ENCODE peak calls at places on chromosomes 7 and 10, in five cellular contexts. One of them, this sample, is unnamed.

GRCh38 chr7:111788426-111788825 is 226.1 kb upstream of the IMMP2L start:
- DNase-seq in K562: no peak
- DNase-seq in HepG2: no peak
- DNase-seq in GM12878: no peak
- DNase-seq in H1: no peak
- DNase-seq in this sample: peak; percentile 9

GRCh38 chr7:106868364-106868763 is 3.3 kb downstream of the PIK3CG start:
- DNase-seq in H1: no peak
- DNase-seq in K562: no peak
- DNase-seq in HepG2: no peak
- DNase-seq in GM12878: no peak
- DNase-seq in this sample: no peak

GRCh38 chr7:130994378-130995115 is 260.5 kb upstream of the KLF14 start:
- DNase-seq in H1: no peak
- DNase-seq in K562: no peak
- DNase-seq in HepG2: no peak
- DNase-seq in GM12878: no peak
- DNase-seq in this sample: peak; percentile 24

GRCh38 chr7:151711435-151711872 is 165.5 kb downstream of the PRKAG2 start:
- DNase-seq in K562: no peak
- DNase-seq in HepG2: no peak
- DNase-seq in H1: no peak
- DNase-seq in GM12878: no peak
- DNase-seq in this sample: no peak

GRCh38 chr10:8738987-8739386 is 684.5 kb downstream of the GATA3 start:
- DNase-seq in HepG2: no peak
- DNase-seq in GM12878: no peak
- DNase-seq in K562: no peak
- DNase-seq in H1: no peak
- DNase-seq in this sample: peak; percentile 1

GRCh38 chr7:37908221-37908788 is 8.3 kb downstream of the SFRP4 start:
- DNase-seq in HepG2: no peak
- DNase-seq in K562: no peak
- DNase-seq in H1: no peak
- DNase-seq in GM12878: no peak
- DNase-seq in this sample: no peak

GRCh38 chr10:10870523-10871241 is 147.0 kb upstream of the CELF2 start:
- DNase-seq in GM12878: peak; percentile 8
- DNase-seq in HepG2: no peak
- DNase-seq in H1: no peak
- DNase-seq in K562: no peak
- DNase-seq in this sample: peak; percentile 8

GRCh38 chr7:12949060-12950045 is 261.9 kb downstream of the ARL4A start:
- DNase-seq in GM12878: no peak
- DNase-seq in HepG2: peak; percentile 60
- DNase-seq in H1: no peak
- DNase-seq in K562: no peak
- DNase-seq in this sample: no peak

GRCh38 chr10:110056822-110057221 is 49.0 kb downstream of the ADD3 start:
- DNase-seq in HepG2: no peak
- DNase-seq in H1: no peak
- DNase-seq in K562: no peak
- DNase-seq in GM12878: no peak
- DNase-seq in this sample: no peak

GRCh38 chr7:114889646-114890285 is 32.1 kb upstream of the MDFIC start:
- DNase-seq in K562: no peak
- DNase-seq in GM12878: no peak
- DNase-seq in H1: no peak
- DNase-seq in HepG2: peak; percentile 1
- DNase-seq in this sample: peak; percentile 5

GRCh38 chr10:124354411-124355382 is 64.0 kb downstream of the OAT start:
- DNase-seq in GM12878: no peak
- DNase-seq in HepG2: peak; percentile 75
- DNase-seq in H1: no peak
- DNase-seq in K562: peak; percentile 69
- DNase-seq in this sample: peak; percentile 27

GRCh38 chr7:73703985-73704639 is 15.4 kb downstream of the STX1A start:
- DNase-seq in K562: peak; percentile 94
- DNase-seq in HepG2: no peak
- DNase-seq in GM12878: no peak
- DNase-seq in H1: peak; percentile 81
- DNase-seq in this sample: peak; percentile 91

GRCh38 chr10:22043327-22043633 is 39.8 kb upstream of the DNAJC1 start:
- DNase-seq in K562: no peak
- DNase-seq in H1: no peak
- DNase-seq in HepG2: no peak
- DNase-seq in GM12878: no peak
- DNase-seq in this sample: no peak

GRCh38 chr10:112461029-112461887 is 14.2 kb downstream of the VTI1A start:
- DNase-seq in H1: no peak
- DNase-seq in K562: no peak
- DNase-seq in GM12878: no peak
- DNase-seq in HepG2: no peak
- DNase-seq in this sample: no peak

GRCh38 chr10:62231371-62231770 is 37.3 kb downstream of the RTKN2 start:
- DNase-seq in K562: no peak
- DNase-seq in HepG2: peak; percentile 6
- DNase-seq in H1: no peak
- DNase-seq in GM12878: no peak
- DNase-seq in this sample: no peak

GRCh38 chr10:30993155-30993554 is 38.5 kb downstream of the ZNF438 start:
- DNase-seq in GM12878: no peak
- DNase-seq in K562: no peak
- DNase-seq in H1: no peak
- DNase-seq in HepG2: no peak
- DNase-seq in this sample: no peak

GRCh38 chr10:112649492-112650152 is 202.6 kb downstream of the VTI1A start:
- DNase-seq in H1: no peak
- DNase-seq in K562: no peak
- DNase-seq in GM12878: no peak
- DNase-seq in HepG2: no peak
- DNase-seq in this sample: no peak

GRCh38 chr7:49774459-49775064 is 1.1 kb downstream of the VWC2 start:
- DNase-seq in GM12878: no peak
- DNase-seq in H1: peak; percentile 72
- DNase-seq in HepG2: no peak
- DNase-seq in K562: no peak
- DNase-seq in this sample: peak; percentile 70

GRCh38 chr7:102260856-102261255 is 25.8 kb upstream of the SH2B2 start:
- DNase-seq in K562: no peak
- DNase-seq in HepG2: no peak
- DNase-seq in H1: no peak
- DNase-seq in GM12878: no peak
- DNase-seq in this sample: peak; percentile 57

GRCh38 chr7:37323912-37324430 is 124.7 kb downstream of the ELMO1 start:
- DNase-seq in GM12878: no peak
- DNase-seq in K562: no peak
- DNase-seq in H1: no peak
- DNase-seq in HepG2: no peak
- DNase-seq in this sample: no peak

GRCh38 chr10:3738855-3739350 is 46.1 kb downstream of the KLF6 start:
- DNase-seq in H1: no peak
- DNase-seq in GM12878: no peak
- DNase-seq in HepG2: no peak
- DNase-seq in K562: no peak
- DNase-seq in this sample: no peak

GRCh38 chr7:112205348-112206237 is 606 bp downstream of the DOCK4 start:
- DNase-seq in H1: peak; percentile 77
- DNase-seq in K562: peak; percentile 34
- DNase-seq in HepG2: peak; percentile 48
- DNase-seq in GM12878: no peak
- DNase-seq in this sample: peak; percentile 85

GRCh38 chr7:70458195-70458695 is 673.7 kb upstream of the GALNT17 start:
- DNase-seq in H1: no peak
- DNase-seq in GM12878: no peak
- DNase-seq in HepG2: no peak
- DNase-seq in K562: no peak
- DNase-seq in this sample: no peak

GRCh38 chr10:76285012-76285411 is 853.6 kb downstream of the LRMDA start:
- DNase-seq in K562: no peak
- DNase-seq in H1: no peak
- DNase-seq in GM12878: no peak
- DNase-seq in HepG2: peak; percentile 6
- DNase-seq in this sample: no peak

DNA sequence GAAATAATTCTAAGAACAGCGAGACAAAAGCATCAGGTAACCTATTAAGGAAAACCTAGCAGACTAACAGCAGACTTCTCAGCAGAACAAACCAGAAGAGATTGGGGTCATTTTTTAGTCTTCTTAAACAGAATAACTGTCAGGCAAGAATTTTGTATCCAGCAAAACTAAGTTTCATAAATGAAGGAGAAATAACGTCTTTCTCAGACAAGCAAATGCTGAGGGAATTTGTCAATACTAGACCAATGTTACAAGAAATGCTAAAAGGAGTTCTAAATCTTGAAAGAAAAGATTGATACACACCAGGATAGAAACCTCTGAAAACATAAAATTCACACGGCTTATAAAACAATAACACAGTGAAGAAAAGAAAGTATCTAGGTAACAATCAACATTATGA is 22.6 kb downstream of the BICC1 start:
- DNase-seq in H1: no peak
- DNase-seq in K562: no peak
- DNase-seq in GM12878: no peak
- DNase-seq in HepG2: no peak
- DNase-seq in this sample: no peak
- H2AFZ ChIP-seq in H1: no peak overlapping the region
- H2AFZ ChIP-seq in K562: no peak overlapping the region
- H2AFZ ChIP-seq in GM12878: no peak overlapping the region
- H2AFZ ChIP-seq in HepG2: no peak overlapping the region
- H2AFZ ChIP-seq in this sample: no peak overlapping the region

GRCh38 chr10:85648279-85648754 is 718.3 kb downstream of the GRID1 start:
- DNase-seq in K562: no peak
- DNase-seq in GM12878: no peak
- DNase-seq in H1: no peak
- DNase-seq in HepG2: no peak
- DNase-seq in this sample: no peak
- TF ChIP-seq CREB1 in K562: no peak
- TF ChIP-seq CREB1 in GM12878: no peak
- TF ChIP-seq CREB1 in H1: no peak
- TF ChIP-seq CREB1 in HepG2: no peak
- TF ChIP-seq CREB1 in this sample: no peak

GRCh38 chr10:69394020-69394419 is 22.7 kb downstream of the TACR2 start:
- DNase-seq in K562: no peak
- DNase-seq in GM12878: no peak
- DNase-seq in HepG2: no peak
- DNase-seq in H1: no peak
- DNase-seq in this sample: no peak
- H3K27ac ChIP-seq in K562: no peak overlapping the region
- H3K27ac ChIP-seq in GM12878: no peak overlapping the region
- H3K27ac ChIP-seq in HepG2: no peak overlapping the region
- H3K27ac ChIP-seq in H1: no peak overlapping the region
- H3K27ac ChIP-seq in this sample: peak overlapping the region; percentile 59

DNA sequence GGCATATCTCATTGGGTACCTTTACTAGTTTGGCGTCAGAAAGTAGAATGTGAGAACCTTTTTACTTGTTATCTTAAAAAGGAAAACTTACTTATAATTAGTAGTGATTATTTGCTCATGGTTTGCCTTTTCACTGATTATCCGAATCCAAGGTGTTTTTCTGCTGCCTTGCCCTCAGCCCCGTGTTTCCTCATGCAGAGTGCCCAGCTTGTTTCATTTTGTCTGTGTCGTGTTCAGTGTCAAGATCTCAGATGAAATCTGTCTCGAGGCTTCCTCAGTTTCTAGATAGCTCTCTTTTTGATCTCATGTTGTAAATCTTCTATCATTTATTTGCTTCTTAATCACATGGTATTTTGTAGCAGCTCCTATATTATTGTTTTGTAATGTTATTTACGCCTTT is 30.1 kb downstream of the RPA3 start:
- DNase-seq in K562: no peak
- DNase-seq in HepG2: no peak
- DNase-seq in GM12878: no peak
- DNase-seq in H1: no peak
- DNase-seq in this sample: no peak
- H2AFZ ChIP-seq in K562: no peak overlapping the region
- H2AFZ ChIP-seq in HepG2: no peak overlapping the region
- H2AFZ ChIP-seq in GM12878: no peak overlapping the region
- H2AFZ ChIP-seq in H1: no peak overlapping the region
- H2AFZ ChIP-seq in this sample: no peak overlapping the region

GRCh38 chr10:102614888-102615287 is 29.4 kb upstream of the TRIM8 start:
- DNase-seq in GM12878: no peak
- DNase-seq in H1: no peak
- DNase-seq in HepG2: no peak
- DNase-seq in K562: no peak
- DNase-seq in this sample: no peak

GRCh38 chr10:102613286-102613685 is 31.0 kb upstream of the TRIM8 start:
- DNase-seq in K562: no peak
- DNase-seq in H1: no peak
- DNase-seq in GM12878: no peak
- DNase-seq in HepG2: no peak
- DNase-seq in this sample: no peak

GRCh38 chr10:102615361-102615760 is 28.9 kb upstream of the TRIM8 start:
- DNase-seq in K562: peak; percentile 67
- DNase-seq in HepG2: no peak
- DNase-seq in GM12878: no peak
- DNase-seq in H1: peak; percentile 86
- DNase-seq in this sample: peak; percentile 80

GRCh38 chr10:102612964-102613275 is 31.4 kb upstream of the TRIM8 start:
- DNase-seq in H1: no peak
- DNase-seq in GM12878: no peak
- DNase-seq in HepG2: no peak
- DNase-seq in K562: no peak
- DNase-seq in this sample: no peak

GRCh38 chr10:102613761-102614160 is 30.5 kb upstream of the TRIM8 start:
- DNase-seq in H1: no peak
- DNase-seq in HepG2: no peak
- DNase-seq in K562: no peak
- DNase-seq in GM12878: no peak
- DNase-seq in this sample: no peak
- TF ChIP-seq CREB1 in H1: no peak
- TF ChIP-seq CREB1 in HepG2: no peak
- TF ChIP-seq CREB1 in K562: no peak
- TF ChIP-seq CREB1 in GM12878: no peak
- TF ChIP-seq CREB1 in this sample: no peak

DNA sequence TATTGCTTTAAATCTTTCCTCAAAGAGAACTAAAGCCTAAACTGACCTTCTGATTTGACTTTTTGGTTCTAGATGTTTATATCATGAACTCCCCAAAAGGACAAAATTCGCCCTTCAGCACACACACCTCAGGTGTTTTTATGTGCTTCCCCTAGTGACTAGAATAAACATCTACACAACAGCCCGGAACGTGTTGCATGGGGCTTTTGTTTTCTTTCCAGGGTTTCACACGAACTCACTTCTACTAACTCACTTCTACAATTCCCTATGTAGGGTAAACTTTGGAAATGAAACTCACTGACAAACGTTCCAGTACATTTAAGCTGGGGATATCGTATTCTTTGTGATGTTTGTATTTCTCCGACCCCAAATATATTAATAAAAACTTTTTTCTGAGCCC is 1.4 kb downstream of the TRA2A start:
- DNase-seq in GM12878: no peak
- DNase-seq in H1: no peak
- DNase-seq in K562: peak; percentile 51
- DNase-seq in HepG2: peak; percentile 53
- DNase-seq in this sample: peak; percentile 71
- H3K27ac ChIP-seq in GM12878: peak overlapping the region; percentile 99
- H3K27ac ChIP-seq in H1: no peak overlapping the region
- H3K27ac ChIP-seq in K562: peak overlapping the region; percentile 96
- H3K27ac ChIP-seq in HepG2: peak overlapping the region; percentile 95
- H3K27ac ChIP-seq in this sample: peak overlapping the region; percentile 99

This sample was measured in GM23338.